ENCODE peak calls at places on chromosomes 7 and 10, in five cellular contexts. Y is activated CD4-positive, alpha-beta T cell treated with anti-CD3 and anti-CD28 coated beads, Interleukin-2, amount 10 ng/mL, durations not matched to agents 7 days and 5 days; G is left cardiac atrium; E is Calu3; L is IMR-90. O is an unnamed sample.

GRCh38 chr10:3172081-3172445 is 519 bp downstream of the PITRM1 start:
- DNase-seq in Y (no peak), G (no peak), E (no peak), L (peak; percentile 78), O (no peak)

GRCh38 chr10:45181483-45181882 is 133.9 kb downstream of the OR13A1 start:
- DNase-seq in Y (no peak), G (peak; percentile 28), E (no peak), L (peak; percentile 24), O (no peak)

GRCh38 chr10:93951905-93952304 is 41.8 kb upstream of the PLCE1 start:
- DNase-seq in Y (no peak), G (no peak), E (no peak), L (no peak), O (no peak)

GRCh38 chr7:157035302-157035701 is 24.8 kb upstream of the MNX1 start:
- DNase-seq in Y (no peak), G (no peak), E (no peak), L (no peak), O (no peak)

GRCh38 chr7:102912742-102913141 is at the start of gene LRRC17:
- DNase-seq in Y (no peak), G (peak; percentile 23), E (no peak), L (peak; percentile 97), O (no peak)

GRCh38 chr10:89207181-89207800 is at the start of gene CH25H:
- DNase-seq in Y (peak; percentile 39), G (peak; percentile 89), E (peak; percentile 51), L (peak; percentile 74), O (no peak)

GRCh38 chr10:125060486-125060850 is 99.9 kb downstream of the CTBP2 start:
- DNase-seq in Y (no peak), G (no peak), E (no peak), L (peak; percentile 56), O (no peak)

GRCh38 chr7:92200791-92201190 is 21.8 kb upstream of the LRRD1 start:
- DNase-seq in Y (no peak), G (no peak), E (no peak), L (no peak), O (no peak)

GRCh38 chr10:32317795-32318194 is 29.2 kb downstream of the EPC1 start:
- DNase-seq in Y (peak; percentile 32), G (no peak), E (no peak), L (no peak), O (no peak)

GRCh38 chr10:8070440-8070839 is 16.0 kb downstream of the GATA3 start:
- DNase-seq in Y (no peak), G (no peak), E (no peak), L (no peak), O (no peak)